ENCODE peak calls at places on chromosome 17, in six cellular contexts. W is stomach, R is fibroblast of lung, Y is HL-60, E is fibroblast of pulmonary artery, Q is psoas muscle. F is an unnamed sample.

GRCh38 chr17:74568116-74568873 is 986 bp upstream of the CD300H start:
- DNase-seq in W (no peak), Y (no peak), Q (no peak), E (peak; percentile 29), R (no peak), F (no peak)

GRCh38 chr17:76935331-76935730 is 67.1 kb downstream of the MGAT5B start:
- DNase-seq in R (peak; percentile 44), W (no peak), E (peak; percentile 11), Q (no peak), Y (no peak), F (no peak)

GRCh38 chr17:266701-267656 is 85.5 kb upstream of the DOC2B start:
- DNase-seq in Q (peak; percentile 74), E (no peak), R (no peak), W (peak; percentile 23), Y (no peak), F (no peak)

GRCh38 chr17:50298018-50298417 is 23.8 kb downstream of the TMEM92 start:
- DNase-seq in Q (no peak), Y (no peak), E (no peak), R (no peak), W (no peak), F (no peak)

GRCh38 chr17:8162232-8162996 is at the start of gene VAMP2:
- DNase-seq in R (peak; percentile 65), W (peak; percentile 86), Y (peak; percentile 37), E (peak; percentile 70), Q (peak; percentile 93), F (peak; percentile 91)

GRCh38 chr17:45311762-45312476 is 4.9 kb downstream of the MAP3K14 start:
- DNase-seq in E (no peak), Y (no peak), R (no peak), Q (peak; percentile 88), W (peak; percentile 82), F (no peak)

GRCh38 chr17:74736423-74737298 is at the start of gene RAB37:
- DNase-seq in Y (peak; percentile 85), W (peak; percentile 54), Q (peak; percentile 83), R (no peak), E (no peak), F (peak; percentile 74)

GRCh38 chr17:7414837-7415236 is 5.3 kb upstream of the SPEM1 start:
- DNase-seq in R (no peak), E (no peak), Y (no peak), Q (no peak), W (no peak), F (no peak)

GRCh38 chr17:75757086-75757681 is 7.8 kb downstream of the GALK1 start:
- DNase-seq in Q (peak; percentile 56), Y (no peak), W (no peak), E (no peak), R (no peak), F (no peak)

DNA sequence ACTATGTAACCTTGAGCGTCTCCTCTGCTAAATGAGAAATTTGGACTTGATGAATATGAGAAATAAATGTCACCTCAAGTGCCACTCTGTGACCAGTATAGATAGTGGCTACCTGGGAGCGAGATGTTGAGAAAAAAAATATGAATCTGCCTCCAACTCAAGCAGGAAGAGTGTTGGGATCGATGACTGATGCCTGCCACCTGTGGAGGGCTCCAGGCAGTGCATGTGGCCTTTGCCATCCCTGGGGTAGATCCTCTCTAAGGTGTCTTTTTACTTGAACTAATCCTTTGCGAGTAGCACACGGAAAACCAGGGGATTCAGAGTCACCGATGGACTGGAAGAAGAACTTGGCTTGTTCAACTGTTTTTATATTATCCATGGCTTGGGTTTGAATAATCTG is 9.4 kb downstream of the CCDC182 start:
- DNase-seq in E (no peak), W (no peak), Q (no peak), Y (peak; percentile 14), R (no peak), F (no peak)
- TF ChIP-seq CTCF in E (peak; percentile 15), W (no peak), Q (no peak), Y (peak; percentile 27), R (no peak), F (no peak)

GRCh38 chr17:62219500-62219899 is 154.4 kb upstream of the MED13 start:
- DNase-seq in R (no peak), Y (no peak), E (no peak), W (no peak), Q (no peak), F (no peak)
- TF ChIP-seq CTCF in R (no peak), Y (no peak), E (no peak), W (no peak), Q (no peak), F (no peak)

DNA sequence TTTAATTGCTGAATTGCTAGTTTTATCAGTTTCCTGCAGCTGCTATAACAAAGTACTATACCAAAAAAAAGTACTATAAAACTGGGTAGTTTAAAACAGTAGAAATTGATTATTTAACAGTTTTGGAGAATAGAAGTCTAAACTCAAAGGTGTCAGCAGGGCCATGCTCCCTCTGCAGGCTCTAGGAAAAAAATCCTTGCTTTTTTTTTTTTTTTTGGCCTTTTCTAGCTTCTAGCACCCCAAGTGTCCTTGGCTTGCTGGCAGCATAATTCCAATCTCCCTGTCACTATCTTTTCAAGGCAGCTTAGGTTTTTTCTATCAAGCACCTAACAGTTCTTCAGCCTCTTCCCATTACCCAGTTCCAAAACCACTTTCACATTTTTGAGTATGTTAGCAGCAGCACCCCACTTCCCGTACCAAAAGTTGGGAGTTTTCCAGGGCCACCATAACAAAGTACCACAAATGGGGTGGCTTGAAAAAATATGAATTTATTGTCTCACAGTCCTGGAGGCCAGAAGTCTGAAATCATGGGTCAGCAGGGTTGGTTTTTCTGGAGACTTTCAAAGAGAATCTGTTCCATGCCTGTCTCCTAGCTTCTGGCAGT is 37.4 kb downstream of the BPTF start:
- DNase-seq in R (no peak), Y (no peak), E (no peak), W (no peak), Q (no peak), F (no peak)
- TF ChIP-seq CTCF in R (peak; percentile 17), Y (no peak), E (peak; percentile 20), W (no peak), Q (no peak), F (no peak)

GRCh38 chr17:38672788-38673713 is 1.7 kb downstream of the EPOP start:
- DNase-seq in W (no peak), Q (no peak), Y (no peak), E (no peak), R (no peak), F (no peak)

GRCh38 chr17:38671939-38672720 is 2.6 kb downstream of the EPOP start:
- DNase-seq in Q (no peak), R (no peak), E (no peak), W (no peak), Y (no peak), F (no peak)

GRCh38 chr17:38674749-38675615 is at the start of gene EPOP:
- DNase-seq in E (peak; percentile 82), Q (peak; percentile 87), Y (peak; percentile 79), W (peak; percentile 91), R (peak; percentile 68), F (peak; percentile 79)

GRCh38 chr17:38673714-38674012 is 1.1 kb downstream of the EPOP start:
- DNase-seq in Y (no peak), Q (no peak), W (peak; percentile 27), R (peak; percentile 6), E (no peak), F (no peak)

DNA sequence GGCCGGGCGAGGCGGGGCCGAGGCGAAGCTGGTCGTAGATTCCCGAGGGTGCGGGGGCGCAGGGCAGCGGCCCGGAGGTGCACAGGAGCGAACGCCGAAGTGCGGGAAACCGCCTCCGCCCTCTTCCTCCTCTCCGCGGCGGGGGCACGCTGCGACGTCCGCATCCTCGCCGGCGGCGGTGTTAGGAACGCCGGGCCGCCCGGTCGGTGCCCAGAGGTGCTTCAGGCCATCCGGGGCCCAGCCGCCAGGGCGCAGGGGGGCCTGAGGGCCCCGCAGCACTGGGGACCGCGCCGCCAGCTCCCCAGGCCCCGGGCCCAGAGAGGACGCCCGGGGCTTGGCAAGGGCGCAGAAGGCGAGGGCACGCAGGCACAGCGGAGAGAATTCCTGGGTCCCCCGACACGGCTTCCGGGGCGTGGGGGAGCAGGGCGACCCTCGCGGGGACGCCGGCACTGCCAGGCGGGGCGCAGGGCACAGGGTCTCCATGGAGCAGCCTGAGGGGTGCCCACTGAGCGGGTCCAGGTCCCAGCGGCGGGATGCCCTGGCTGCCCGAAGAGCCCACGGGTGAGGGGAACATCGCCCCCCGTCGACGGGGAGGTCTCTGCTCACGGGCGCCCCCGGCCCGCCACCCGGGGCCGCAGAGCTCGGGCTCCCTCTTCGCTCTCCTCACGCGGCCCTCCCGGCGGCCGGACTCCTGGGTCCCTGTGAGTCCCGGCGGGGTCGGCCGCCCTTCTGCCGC is 576 bp downstream of the EPOP start:
- DNase-seq in Q (peak; percentile 60), Y (no peak), W (peak; percentile 27), R (no peak), E (no peak), F (peak; percentile 53)
- TF ChIP-seq CTCF in Q (no peak), Y (no peak), W (no peak), R (no peak), E (no peak), F (no peak)

GRCh38 chr17:44007346-44008204 is 3.2 kb downstream of the NAGS start:
- DNase-seq in E (no peak), Q (peak; percentile 60), W (no peak), Y (no peak), R (no peak), F (no peak)
- TF ChIP-seq CTCF in E (no peak), Q (no peak), W (no peak), Y (no peak), R (no peak), F (no peak)

GRCh38 chr17:2724783-2725164 is 13.2 kb upstream of the CLUH start:
- DNase-seq in W (peak; percentile 46), Q (no peak), R (peak; percentile 25), Y (peak; percentile 16), E (peak; percentile 40), F (peak; percentile 25)
- TF ChIP-seq CTCF in W (peak; percentile 17), Q (peak; percentile 15), R (no peak), Y (no peak), E (no peak), F (no peak)